ENCODE peak calls at places on chromosomes 2 and 18, in six cellular contexts. T, Q, V, Y, J and I are unnamed samples.

GRCh38 chr18:47986724-47987455 is 56.4 kb upstream of the SMAD2 start:
- DNase-seq in V (no peak), Y (no peak), Q (no peak), T (no peak), J (peak), I (no peak)

GRCh38 chr2:20797096-20797495 is 25.8 kb downstream of the LDAH start:
- DNase-seq in Q (no peak), J (no peak), Y (no peak), V (no peak), T (no peak), I (no peak)

GRCh38 chr2:230871361-230872150 is 6.8 kb downstream of the ITM2C start:
- DNase-seq in V (no peak), Q (no peak), J (no peak), T (no peak), Y (no peak), I (no peak)

GRCh38 chr18:46639386-46639785 is 17.6 kb downstream of the LOXHD1 start:
- DNase-seq in J (no peak), V (no peak), T (no peak), Y (no peak), Q (no peak), I (no peak)

GRCh38 chr2:45699032-45699658 is 47.7 kb downstream of the PRKCE start:
- DNase-seq in V (peak), J (peak), T (peak), Q (no peak), Y (no peak), I (peak)

GRCh38 chr2:230319211-230319862 is 7.7 kb upstream of the SP140L start:
- DNase-seq in J (no peak), T (no peak), Y (no peak), Q (peak), V (no peak), I (no peak)

GRCh38 chr2:50529600-50530218 is 502.2 kb downstream of the NRXN1 start:
- DNase-seq in J (peak), Q (no peak), V (peak), Y (no peak), T (peak), I (peak)

GRCh38 chr2:210230518-210230917 is 5.3 kb upstream of the ACADL start:
- DNase-seq in T (no peak), V (no peak), Q (no peak), J (no peak), Y (no peak), I (no peak)

GRCh38 chr18:51135361-51135760 is 62.1 kb downstream of the MEX3C start:
- DNase-seq in T (peak), J (peak), V (peak), Y (no peak), Q (no peak), I (no peak)

GRCh38 chr2:191488135-191488534 is 189.8 kb upstream of the NABP1 start:
- DNase-seq in Q (no peak), J (peak), Y (no peak), V (no peak), T (no peak), I (no peak)

GRCh38 chr2:118098307-118098706 is 10.0 kb downstream of the INSIG2 start:
- DNase-seq in V (no peak), T (no peak), J (no peak), Y (no peak), Q (no peak), I (no peak)

GRCh38 chr2:43464546-43464945 is 131.3 kb downstream of the THADA start:
- DNase-seq in Q (no peak), T (peak), Y (no peak), V (peak), J (no peak), I (no peak)

GRCh38 chr18:57771183-57771582 is 31.9 kb downstream of the ATP8B1 start:
- DNase-seq in J (no peak), Y (no peak), T (peak), Q (no peak), V (no peak), I (no peak)

GRCh38 chr2:157194097-157194688 is 63.3 kb upstream of the GALNT5 start:
- DNase-seq in T (peak), Q (no peak), V (peak), J (peak), Y (no peak), I (no peak)

GRCh38 chr18:42187611-42188378 is 232.8 kb downstream of the PIK3C3 start:
- DNase-seq in Y (no peak), J (no peak), T (no peak), V (no peak), Q (no peak), I (no peak)

GRCh38 chr2:213490087-213490486 is 205.8 kb downstream of the SPAG16 start:
- DNase-seq in Q (no peak), J (no peak), V (no peak), Y (no peak), T (no peak), I (no peak)

GRCh38 chr2:164014068-164014577 is 278.3 kb upstream of the FIGN start:
- DNase-seq in V (no peak), Y (no peak), J (no peak), Q (no peak), T (peak), I (no peak)

GRCh38 chr2:150526827-150527226 is 39.4 kb upstream of the RND3 start:
- DNase-seq in Y (no peak), V (peak), J (peak), Q (no peak), T (peak), I (peak)

GRCh38 chr2:39504790-39505335 is 67.8 kb upstream of the MAP4K3 start:
- DNase-seq in T (peak), V (peak), Q (no peak), J (peak), Y (no peak), I (no peak)

GRCh38 chr2:23411752-23412431 is 26.9 kb downstream of the KLHL29 start:
- DNase-seq in V (peak), Y (no peak), Q (no peak), J (peak), T (peak), I (peak)

GRCh38 chr18:54828986-54829385 is 709 bp downstream of the RAB27B start:
- DNase-seq in T (peak), Y (no peak), V (no peak), J (peak), Q (no peak), I (no peak)

GRCh38 chr2:72013726-72014125 is 133.9 kb downstream of the CYP26B1 start:
- DNase-seq in V (no peak), Q (no peak), Y (no peak), J (no peak), T (no peak), I (no peak)

GRCh38 chr18:41858761-41859555 is 96.1 kb upstream of the PIK3C3 start:
- DNase-seq in T (no peak), V (peak), Y (no peak), Q (no peak), J (no peak), I (no peak)

GRCh38 chr2:19124135-19124534 is 234.3 kb downstream of the OSR1 start:
- DNase-seq in J (peak), Y (no peak), V (peak), T (peak), Q (no peak), I (no peak)

GRCh38 chr2:165273176-165273575 is 34.0 kb downstream of the SCN2A start:
- DNase-seq in Y (no peak), J (no peak), Q (no peak), T (no peak), V (no peak), I (no peak)

GRCh38 chr2:101295895-101296294 is 12.6 kb downstream of the RNF149 start:
- DNase-seq in Y (no peak), Q (no peak), T (peak), V (peak), J (peak), I (peak)

GRCh38 chr2:208165059-208165458 is 1.7 kb upstream of the CRYGA start:
- DNase-seq in T (no peak), V (no peak), Q (no peak), J (no peak), Y (no peak), I (no peak)